ENCODE peak calls at places on chromosomes 5 and 9, in nine cellular contexts. One of them, this sample, is unnamed.

GRCh38 chr9:70549926-70550325 is 135.5 kb upstream of the KLF9 start:
- DNase-seq in Peyer's patch: no peak
- DNase-seq in HCT116: no peak
- DNase-seq in T-helper 9 cell: no peak
- DNase-seq in breast epithelium: no peak
- DNase-seq in A172: no peak
- DNase-seq in KBM-7: no peak
- DNase-seq in frontal cortex: no peak
- DNase-seq in activated effector memory CD4-positive, alpha-beta T cell treated with anti-CD3 and anti-CD28 coated beads, Interleukin-2, amount 50 U/mL, for 16 hours: no peak
- DNase-seq in this sample: no peak

GRCh38 chr9:30075451-30076199 is 2308.8 kb upstream of the ACO1 start:
- DNase-seq in A172: peak
- DNase-seq in breast epithelium: no peak
- DNase-seq in frontal cortex: no peak
- DNase-seq in Peyer's patch: no peak
- DNase-seq in activated effector memory CD4-positive, alpha-beta T cell treated with anti-CD3 and anti-CD28 coated beads, Interleukin-2, amount 50 U/mL, for 16 hours: peak
- DNase-seq in T-helper 9 cell: no peak
- DNase-seq in HCT116: peak
- DNase-seq in KBM-7: no peak
- DNase-seq in this sample: no peak

GRCh38 chr5:115977988-115978387 is 15.7 kb downstream of the LVRN start:
- DNase-seq in HCT116: no peak
- DNase-seq in Peyer's patch: no peak
- DNase-seq in A172: peak
- DNase-seq in KBM-7: no peak
- DNase-seq in T-helper 9 cell: no peak
- DNase-seq in activated effector memory CD4-positive, alpha-beta T cell treated with anti-CD3 and anti-CD28 coated beads, Interleukin-2, amount 50 U/mL, for 16 hours: no peak
- DNase-seq in breast epithelium: no peak
- DNase-seq in frontal cortex: no peak
- DNase-seq in this sample: no peak

GRCh38 chr5:92371889-92372235 is 988.7 kb upstream of the ARRDC3 start:
- DNase-seq in breast epithelium: no peak
- DNase-seq in Peyer's patch: no peak
- DNase-seq in T-helper 9 cell: no peak
- DNase-seq in KBM-7: no peak
- DNase-seq in A172: peak
- DNase-seq in activated effector memory CD4-positive, alpha-beta T cell treated with anti-CD3 and anti-CD28 coated beads, Interleukin-2, amount 50 U/mL, for 16 hours: peak
- DNase-seq in frontal cortex: no peak
- DNase-seq in HCT116: no peak
- DNase-seq in this sample: no peak

GRCh38 chr9:19151425-19152159 is 24.3 kb upstream of the PLIN2 start:
- DNase-seq in Peyer's patch: no peak
- DNase-seq in T-helper 9 cell: no peak
- DNase-seq in frontal cortex: no peak
- DNase-seq in activated effector memory CD4-positive, alpha-beta T cell treated with anti-CD3 and anti-CD28 coated beads, Interleukin-2, amount 50 U/mL, for 16 hours: no peak
- DNase-seq in A172: no peak
- DNase-seq in HCT116: no peak
- DNase-seq in breast epithelium: no peak
- DNase-seq in KBM-7: no peak
- DNase-seq in this sample: no peak

GRCh38 chr9:93671030-93671358 is 94.6 kb downstream of the PHF2 start:
- DNase-seq in KBM-7: no peak
- DNase-seq in T-helper 9 cell: no peak
- DNase-seq in frontal cortex: no peak
- DNase-seq in activated effector memory CD4-positive, alpha-beta T cell treated with anti-CD3 and anti-CD28 coated beads, Interleukin-2, amount 50 U/mL, for 16 hours: peak
- DNase-seq in breast epithelium: peak
- DNase-seq in Peyer's patch: peak
- DNase-seq in A172: no peak
- DNase-seq in HCT116: no peak
- DNase-seq in this sample: no peak

GRCh38 chr5:135332519-135333150 is 66.4 kb downstream of the MACROH2A1 start:
- DNase-seq in frontal cortex: peak
- DNase-seq in activated effector memory CD4-positive, alpha-beta T cell treated with anti-CD3 and anti-CD28 coated beads, Interleukin-2, amount 50 U/mL, for 16 hours: no peak
- DNase-seq in HCT116: peak
- DNase-seq in KBM-7: peak
- DNase-seq in Peyer's patch: no peak
- DNase-seq in A172: peak
- DNase-seq in breast epithelium: no peak
- DNase-seq in T-helper 9 cell: no peak
- DNase-seq in this sample: peak

GRCh38 chr9:77016111-77016525 is 3.3 kb upstream of the FOXB2 start:
- DNase-seq in breast epithelium: no peak
- DNase-seq in KBM-7: no peak
- DNase-seq in Peyer's patch: no peak
- DNase-seq in T-helper 9 cell: no peak
- DNase-seq in HCT116: no peak
- DNase-seq in frontal cortex: no peak
- DNase-seq in activated effector memory CD4-positive, alpha-beta T cell treated with anti-CD3 and anti-CD28 coated beads, Interleukin-2, amount 50 U/mL, for 16 hours: no peak
- DNase-seq in A172: no peak
- DNase-seq in this sample: no peak

GRCh38 chr9:126514037-126514821 is 99.5 kb upstream of the LMX1B start:
- DNase-seq in KBM-7: peak
- DNase-seq in A172: no peak
- DNase-seq in breast epithelium: no peak
- DNase-seq in Peyer's patch: peak
- DNase-seq in T-helper 9 cell: peak
- DNase-seq in HCT116: peak
- DNase-seq in activated effector memory CD4-positive, alpha-beta T cell treated with anti-CD3 and anti-CD28 coated beads, Interleukin-2, amount 50 U/mL, for 16 hours: peak
- DNase-seq in frontal cortex: peak
- DNase-seq in this sample: no peak

GRCh38 chr9:77325058-77325457 is 147.7 kb downstream of the VPS13A start:
- DNase-seq in frontal cortex: no peak
- DNase-seq in activated effector memory CD4-positive, alpha-beta T cell treated with anti-CD3 and anti-CD28 coated beads, Interleukin-2, amount 50 U/mL, for 16 hours: no peak
- DNase-seq in HCT116: no peak
- DNase-seq in breast epithelium: no peak
- DNase-seq in KBM-7: no peak
- DNase-seq in Peyer's patch: no peak
- DNase-seq in T-helper 9 cell: no peak
- DNase-seq in A172: no peak
- DNase-seq in this sample: no peak

GRCh38 chr9:113380869-113381378 is 4.1 kb upstream of the HDHD3 start:
- DNase-seq in breast epithelium: no peak
- DNase-seq in Peyer's patch: peak
- DNase-seq in HCT116: no peak
- DNase-seq in A172: no peak
- DNase-seq in frontal cortex: no peak
- DNase-seq in activated effector memory CD4-positive, alpha-beta T cell treated with anti-CD3 and anti-CD28 coated beads, Interleukin-2, amount 50 U/mL, for 16 hours: no peak
- DNase-seq in T-helper 9 cell: no peak
- DNase-seq in KBM-7: no peak
- DNase-seq in this sample: no peak

GRCh38 chr5:17743580-17744435 is 109.5 kb downstream of the TAF11L14 start:
- DNase-seq in Peyer's patch: no peak
- DNase-seq in KBM-7: no peak
- DNase-seq in HCT116: no peak
- DNase-seq in T-helper 9 cell: no peak
- DNase-seq in breast epithelium: no peak
- DNase-seq in frontal cortex: no peak
- DNase-seq in activated effector memory CD4-positive, alpha-beta T cell treated with anti-CD3 and anti-CD28 coated beads, Interleukin-2, amount 50 U/mL, for 16 hours: no peak
- DNase-seq in A172: peak
- DNase-seq in this sample: no peak

GRCh38 chr5:19538607-19539006 is 449.4 kb downstream of the CDH18 start:
- DNase-seq in A172: no peak
- DNase-seq in frontal cortex: no peak
- DNase-seq in breast epithelium: no peak
- DNase-seq in HCT116: no peak
- DNase-seq in KBM-7: no peak
- DNase-seq in T-helper 9 cell: no peak
- DNase-seq in Peyer's patch: no peak
- DNase-seq in activated effector memory CD4-positive, alpha-beta T cell treated with anti-CD3 and anti-CD28 coated beads, Interleukin-2, amount 50 U/mL, for 16 hours: no peak
- DNase-seq in this sample: no peak

GRCh38 chr5:109697339-109697738 is 7.6 kb downstream of the MAN2A1 start:
- DNase-seq in A172: no peak
- DNase-seq in activated effector memory CD4-positive, alpha-beta T cell treated with anti-CD3 and anti-CD28 coated beads, Interleukin-2, amount 50 U/mL, for 16 hours: no peak
- DNase-seq in Peyer's patch: no peak
- DNase-seq in HCT116: no peak
- DNase-seq in T-helper 9 cell: no peak
- DNase-seq in breast epithelium: no peak
- DNase-seq in frontal cortex: no peak
- DNase-seq in KBM-7: no peak
- DNase-seq in this sample: no peak